ENCODE peak calls at places on chromosome 21, in four cellular contexts. One of them, this sample, is unnamed.

GRCh38 chr21:30072496-30072895 is 94.1 kb downstream of the CLDN17 start:
- DNase-seq in right atrium auricular region: no peak
- DNase-seq in foreskin fibroblast: no peak
- DNase-seq in fibroblast of the aortic adventitia: peak
- DNase-seq in this sample: peak

GRCh38 chr21:14382486-14382834 is 486 bp downstream of the HSPA13 start:
- DNase-seq in right atrium auricular region: no peak
- DNase-seq in foreskin fibroblast: no peak
- DNase-seq in fibroblast of the aortic adventitia: peak
- DNase-seq in this sample: no peak

GRCh38 chr21:31128234-31128633 is 90.0 kb upstream of the KRTAP19-8 start:
- DNase-seq in right atrium auricular region: no peak
- DNase-seq in foreskin fibroblast: no peak
- DNase-seq in fibroblast of the aortic adventitia: no peak
- DNase-seq in this sample: no peak

GRCh38 chr21:39952265-39952664 is 85.0 kb downstream of the PCP4 start:
- DNase-seq in right atrium auricular region: no peak
- DNase-seq in foreskin fibroblast: no peak
- DNase-seq in fibroblast of the aortic adventitia: no peak
- DNase-seq in this sample: no peak

GRCh38 chr21:14815001-14815400 is 249.8 kb downstream of the NRIP1 start:
- DNase-seq in right atrium auricular region: no peak
- DNase-seq in foreskin fibroblast: no peak
- DNase-seq in fibroblast of the aortic adventitia: no peak
- DNase-seq in this sample: no peak

GRCh38 chr21:34553199-34553952 is 41.4 kb upstream of the KCNE1 start:
- DNase-seq in right atrium auricular region: no peak
- DNase-seq in foreskin fibroblast: peak
- DNase-seq in fibroblast of the aortic adventitia: peak
- DNase-seq in this sample: peak

GRCh38 chr21:31479714-31480113 is 135.7 kb upstream of the TIAM1 start:
- DNase-seq in right atrium auricular region: no peak
- DNase-seq in foreskin fibroblast: no peak
- DNase-seq in fibroblast of the aortic adventitia: no peak
- DNase-seq in this sample: no peak

GRCh38 chr21:19607983-19608668 is 1204.5 kb upstream of the TMPRSS15 start:
- DNase-seq in right atrium auricular region: no peak
- DNase-seq in foreskin fibroblast: no peak
- DNase-seq in fibroblast of the aortic adventitia: no peak
- DNase-seq in this sample: no peak

GRCh38 chr21:34946385-34947121 is 102.5 kb downstream of the RUNX1 start:
- DNase-seq in right atrium auricular region: no peak
- DNase-seq in foreskin fibroblast: no peak
- DNase-seq in fibroblast of the aortic adventitia: no peak
- DNase-seq in this sample: no peak

GRCh38 chr21:24290151-24290833 is 1317.0 kb downstream of the MRPL39 start:
- DNase-seq in right atrium auricular region: no peak
- DNase-seq in foreskin fibroblast: no peak
- DNase-seq in fibroblast of the aortic adventitia: no peak
- DNase-seq in this sample: no peak

GRCh38 chr21:14073615-14074014 is 137.1 kb downstream of the LIPI start:
- DNase-seq in right atrium auricular region: peak
- DNase-seq in foreskin fibroblast: no peak
- DNase-seq in fibroblast of the aortic adventitia: no peak
- DNase-seq in this sample: no peak

GRCh38 chr21:38768385-38769071 is 37.2 kb upstream of the ETS2 start:
- DNase-seq in right atrium auricular region: no peak
- DNase-seq in foreskin fibroblast: peak
- DNase-seq in fibroblast of the aortic adventitia: peak
- DNase-seq in this sample: peak

GRCh38 chr21:17725339-17725738 is 93.8 kb downstream of the C21orf91 start:
- DNase-seq in right atrium auricular region: no peak
- DNase-seq in foreskin fibroblast: no peak
- DNase-seq in fibroblast of the aortic adventitia: no peak
- DNase-seq in this sample: no peak

GRCh38 chr21:39504230-39504629 is 52.5 kb downstream of the SH3BGR start:
- DNase-seq in right atrium auricular region: no peak
- DNase-seq in foreskin fibroblast: no peak
- DNase-seq in fibroblast of the aortic adventitia: no peak
- DNase-seq in this sample: no peak

GRCh38 chr21:25313891-25314646 is 293.2 kb downstream of the MRPL39 start:
- DNase-seq in right atrium auricular region: no peak
- DNase-seq in foreskin fibroblast: no peak
- DNase-seq in fibroblast of the aortic adventitia: peak
- DNase-seq in this sample: peak

GRCh38 chr21:26332873-26333272 is 162.3 kb upstream of the APP start:
- DNase-seq in right atrium auricular region: no peak
- DNase-seq in foreskin fibroblast: no peak
- DNase-seq in fibroblast of the aortic adventitia: no peak
- DNase-seq in this sample: no peak
- H3K4me3 ChIP-seq in right atrium auricular region: no peak
- H3K4me3 ChIP-seq in foreskin fibroblast: no peak
- H3K4me3 ChIP-seq in fibroblast of the aortic adventitia: no peak
- H3K4me3 ChIP-seq in this sample: no peak

GRCh38 chr21:42012344-42012743 is 2.2 kb upstream of the ZBTB21 start:
- DNase-seq in right atrium auricular region: no peak
- DNase-seq in foreskin fibroblast: no peak
- DNase-seq in fibroblast of the aortic adventitia: no peak
- DNase-seq in this sample: no peak

GRCh38 chr21:42012763-42013329 is 2.7 kb upstream of the ZBTB21 start:
- DNase-seq in right atrium auricular region: no peak
- DNase-seq in foreskin fibroblast: no peak
- DNase-seq in fibroblast of the aortic adventitia: no peak
- DNase-seq in this sample: no peak

GRCh38 chr21:42009018-42009830 is 936 bp downstream of the ZBTB21 start:
- DNase-seq in right atrium auricular region: no peak
- DNase-seq in foreskin fibroblast: no peak
- DNase-seq in fibroblast of the aortic adventitia: peak
- DNase-seq in this sample: peak

GRCh38 chr21:42009831-42010506 is at the start of gene ZBTB21:
- DNase-seq in right atrium auricular region: peak
- DNase-seq in foreskin fibroblast: peak
- DNase-seq in fibroblast of the aortic adventitia: peak
- DNase-seq in this sample: peak

GRCh38 chr21:42010507-42011493 is 640 bp upstream of the ZBTB21 start:
- DNase-seq in right atrium auricular region: no peak
- DNase-seq in foreskin fibroblast: no peak
- DNase-seq in fibroblast of the aortic adventitia: no peak
- DNase-seq in this sample: no peak
- H3K4me3 ChIP-seq in right atrium auricular region: peak
- H3K4me3 ChIP-seq in foreskin fibroblast: peak
- H3K4me3 ChIP-seq in fibroblast of the aortic adventitia: peak
- H3K4me3 ChIP-seq in this sample: peak

DNA sequence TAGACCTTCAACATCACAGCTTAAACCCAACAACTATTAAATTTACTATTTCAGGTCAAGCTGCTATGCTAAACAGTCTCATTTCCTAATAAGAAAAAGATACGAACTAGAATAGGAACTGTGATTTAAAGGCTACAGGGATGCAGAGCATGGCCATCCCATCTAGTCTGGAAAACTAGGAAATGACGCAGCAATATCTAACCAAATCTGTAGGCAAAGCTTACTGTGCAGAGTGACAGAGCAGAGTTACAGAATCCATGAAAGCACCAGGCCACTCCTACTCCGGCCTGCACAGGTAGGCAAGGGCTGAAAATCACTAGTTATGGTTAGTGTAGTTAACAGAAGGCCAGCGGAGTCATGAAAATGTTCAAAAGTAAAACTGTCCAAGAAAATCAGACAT is 2.1 kb downstream of the HLCS start:
- DNase-seq in right atrium auricular region: no peak
- DNase-seq in foreskin fibroblast: no peak
- DNase-seq in fibroblast of the aortic adventitia: no peak
- DNase-seq in this sample: no peak
- H3K4me3 ChIP-seq in right atrium auricular region: no peak
- H3K4me3 ChIP-seq in foreskin fibroblast: no peak
- H3K4me3 ChIP-seq in fibroblast of the aortic adventitia: no peak
- H3K4me3 ChIP-seq in this sample: no peak

DNA sequence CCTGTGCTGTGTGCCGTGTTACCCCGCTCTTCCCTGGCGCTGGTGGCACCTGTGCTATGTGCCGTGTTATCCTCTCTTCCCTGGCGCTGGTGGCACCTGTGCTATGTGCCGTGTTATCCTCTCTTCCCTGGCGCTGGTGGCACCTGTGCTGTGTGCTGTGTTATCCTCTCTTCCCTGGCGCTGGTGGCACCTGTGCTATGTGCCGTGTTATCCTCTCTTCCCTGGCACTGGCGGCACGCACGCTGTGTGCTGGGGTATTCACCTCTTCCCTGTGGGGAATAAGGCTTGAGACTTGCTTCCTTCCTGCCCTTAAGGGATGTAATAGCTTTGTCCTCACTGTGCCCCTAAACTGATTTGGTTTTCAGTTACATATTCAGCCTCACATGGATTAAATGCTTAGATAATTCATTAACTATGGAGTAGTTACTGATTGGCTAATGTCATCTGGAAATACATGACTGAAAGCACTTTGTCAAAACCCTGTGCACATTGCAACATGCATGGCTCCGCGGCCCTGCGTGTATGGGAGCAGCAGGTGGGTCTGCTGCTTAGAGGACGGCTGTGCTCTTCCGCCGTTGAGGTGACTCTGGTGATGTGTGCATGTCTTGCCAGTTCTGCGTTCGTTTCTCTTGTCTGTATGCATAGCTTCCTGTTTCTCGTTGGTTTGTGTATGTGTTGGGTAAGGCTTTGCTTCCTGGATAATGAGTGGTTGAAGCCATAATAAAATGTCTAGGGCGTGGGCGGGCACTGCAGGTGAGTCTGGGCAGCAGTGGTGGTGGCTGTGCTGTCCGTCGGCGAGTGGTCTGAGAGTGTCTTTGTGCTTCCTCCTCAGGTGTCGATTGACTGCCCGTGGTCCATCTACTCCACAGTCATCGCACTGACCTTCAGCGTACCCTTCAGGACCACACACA is 17.9 kb upstream of the PWP2 start:
- DNase-seq in right atrium auricular region: no peak
- DNase-seq in foreskin fibroblast: no peak
- DNase-seq in fibroblast of the aortic adventitia: no peak
- DNase-seq in this sample: no peak
- H3K4me3 ChIP-seq in right atrium auricular region: no peak
- H3K4me3 ChIP-seq in foreskin fibroblast: no peak
- H3K4me3 ChIP-seq in fibroblast of the aortic adventitia: no peak
- H3K4me3 ChIP-seq in this sample: no peak

DNA sequence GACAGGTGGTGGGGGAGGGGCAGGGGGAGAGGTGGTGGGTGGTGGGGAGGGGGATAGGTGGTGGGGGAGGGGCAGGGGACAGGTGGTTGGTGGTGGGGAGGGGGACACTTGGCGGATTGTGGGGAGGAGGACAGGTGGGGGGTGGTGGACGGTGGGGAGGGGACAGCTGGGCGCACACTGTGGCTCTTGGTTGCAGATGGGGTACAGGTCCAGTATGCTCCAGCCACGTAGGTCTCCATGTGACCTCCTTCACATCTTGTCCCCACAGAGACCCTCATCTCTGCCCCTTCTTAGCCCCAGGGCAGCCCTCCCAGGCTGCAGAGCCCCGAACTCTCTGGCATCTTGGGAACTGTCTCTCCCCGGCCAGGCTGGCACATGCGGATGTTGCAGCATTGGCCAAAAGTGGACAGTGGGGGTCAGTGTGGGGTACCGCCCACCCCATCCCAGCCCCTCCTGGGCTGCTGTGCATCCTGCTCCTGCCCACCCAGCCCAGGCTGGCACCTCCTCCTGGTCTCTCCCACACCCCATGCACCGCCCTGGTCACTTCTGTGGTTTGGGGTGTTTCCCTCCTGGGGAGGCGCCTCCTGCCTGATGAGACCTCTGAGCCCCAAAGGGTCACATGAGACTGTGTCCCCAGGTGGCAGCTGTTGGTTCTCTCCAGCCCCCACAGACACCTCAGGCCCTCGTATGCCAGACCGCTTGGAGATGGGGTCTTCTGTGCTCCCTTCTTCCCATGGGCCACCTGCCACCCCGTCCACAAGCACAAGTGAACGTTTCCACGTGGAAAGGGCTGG is 7.6 kb upstream of the SLC19A1 start:
- DNase-seq in right atrium auricular region: no peak
- DNase-seq in foreskin fibroblast: no peak
- DNase-seq in fibroblast of the aortic adventitia: no peak
- DNase-seq in this sample: no peak
- H3K4me3 ChIP-seq in right atrium auricular region: no peak
- H3K4me3 ChIP-seq in foreskin fibroblast: no peak
- H3K4me3 ChIP-seq in fibroblast of the aortic adventitia: no peak
- H3K4me3 ChIP-seq in this sample: no peak

GRCh38 chr21:43829575-43830119 is 35.4 kb upstream of the AGPAT3 start:
- DNase-seq in right atrium auricular region: no peak
- DNase-seq in foreskin fibroblast: no peak
- DNase-seq in fibroblast of the aortic adventitia: no peak
- DNase-seq in this sample: no peak
- H3K4me3 ChIP-seq in right atrium auricular region: no peak
- H3K4me3 ChIP-seq in foreskin fibroblast: no peak
- H3K4me3 ChIP-seq in fibroblast of the aortic adventitia: no peak
- H3K4me3 ChIP-seq in this sample: no peak

GRCh38 chr21:37530901-37531351 is 164.4 kb downstream of the DYRK1A start:
- DNase-seq in right atrium auricular region: no peak
- DNase-seq in foreskin fibroblast: no peak
- DNase-seq in fibroblast of the aortic adventitia: no peak
- DNase-seq in this sample: no peak
- H3K4me3 ChIP-seq in right atrium auricular region: no peak
- H3K4me3 ChIP-seq in foreskin fibroblast: no peak
- H3K4me3 ChIP-seq in fibroblast of the aortic adventitia: no peak
- H3K4me3 ChIP-seq in this sample: no peak

GRCh38 chr21:33268392-33268735 is 2.2 kb downstream of the IL10RB start:
- DNase-seq in right atrium auricular region: no peak
- DNase-seq in foreskin fibroblast: no peak
- DNase-seq in fibroblast of the aortic adventitia: no peak
- DNase-seq in this sample: no peak
- H3K4me3 ChIP-seq in right atrium auricular region: no peak
- H3K4me3 ChIP-seq in foreskin fibroblast: no peak
- H3K4me3 ChIP-seq in fibroblast of the aortic adventitia: no peak
- H3K4me3 ChIP-seq in this sample: no peak

DNA sequence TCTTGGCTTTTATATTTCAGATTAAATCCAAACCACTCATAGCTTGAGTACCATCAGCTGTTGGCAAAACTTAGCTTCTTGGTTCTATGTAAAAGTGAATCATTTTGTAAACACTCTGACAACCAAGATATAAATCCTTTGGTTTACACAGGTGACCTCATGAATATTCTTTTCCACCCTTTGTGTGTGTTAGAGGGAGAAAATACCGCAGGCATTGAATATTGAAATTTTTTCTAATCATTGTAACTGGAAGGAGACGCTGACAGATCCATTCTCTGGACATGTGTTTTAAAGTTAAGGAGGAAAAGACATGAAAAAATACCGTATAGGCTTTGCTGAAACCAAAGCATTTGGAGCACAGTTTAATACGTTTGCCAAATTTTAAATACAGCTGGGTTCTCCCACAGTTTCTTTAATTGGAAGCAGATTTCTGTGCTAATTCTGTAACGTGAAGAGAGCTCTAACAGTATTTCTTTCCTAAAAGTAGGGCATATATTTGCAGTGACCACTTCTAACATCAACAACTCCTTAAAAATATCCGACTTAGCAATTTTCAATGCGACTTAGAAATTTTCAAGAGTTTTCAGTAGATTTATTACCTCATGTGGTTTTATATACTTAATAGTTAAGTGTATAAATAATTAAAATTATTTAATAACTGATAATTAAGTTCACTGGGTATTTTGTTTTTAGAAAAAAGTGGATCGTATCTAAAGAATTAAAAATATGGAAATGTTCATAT is 388.2 kb downstream of the USP25 start:
- DNase-seq in right atrium auricular region: no peak
- DNase-seq in foreskin fibroblast: peak
- DNase-seq in fibroblast of the aortic adventitia: peak
- DNase-seq in this sample: peak
- H3K4me3 ChIP-seq in right atrium auricular region: no peak
- H3K4me3 ChIP-seq in foreskin fibroblast: no peak
- H3K4me3 ChIP-seq in fibroblast of the aortic adventitia: peak
- H3K4me3 ChIP-seq in this sample: no peak